ENCODE peak calls at places on chromosomes 3 and 15, in seven cellular contexts. C is skeletal muscle cell; A is breast epithelium; I is PC-9; M is Jurkat, Clone E6-1; P is HAP-1; E is A549. T is an unnamed sample.

GRCh38 chr15:95269247-95270155 is 1038.1 kb downstream of the MCTP2 start:
- DNase-seq in C (no peak), A (no peak), I (no peak), M (no peak), P (no peak), E (no peak), T (no peak)

GRCh38 chr3:68151359-68151758 is 496.9 kb upstream of the SUCLG2 start:
- DNase-seq in C (no peak), A (no peak), I (no peak), M (no peak), P (no peak), E (no peak), T (no peak)

GRCh38 chr15:85689729-85690128 is 105.0 kb downstream of the KLHL25 start:
- DNase-seq in C (peak), A (peak), I (no peak), M (peak), P (no peak), E (no peak), T (peak)

GRCh38 chr3:190005343-190006113 is 115.2 kb downstream of the P3H2 start:
- DNase-seq in C (no peak), A (no peak), I (no peak), M (no peak), P (no peak), E (no peak), T (no peak)

GRCh38 chr3:125622381-125622788 is 27.1 kb upstream of the OSBPL11 start:
- DNase-seq in C (no peak), A (no peak), I (no peak), M (no peak), P (no peak), E (no peak), T (no peak)

GRCh38 chr15:74036271-74037170 is 42.0 kb downstream of the PML start:
- DNase-seq in C (peak), A (no peak), I (no peak), M (no peak), P (peak), E (peak), T (no peak)

GRCh38 chr3:10015476-10015904 is 10.7 kb upstream of the FANCD2 start:
- DNase-seq in C (peak), A (peak), I (peak), M (no peak), P (no peak), E (no peak), T (no peak)

GRCh38 chr3:39191103-39191502 is 1.3 kb downstream of the XIRP1 start:
- DNase-seq in C (no peak), A (no peak), I (no peak), M (no peak), P (no peak), E (no peak), T (no peak)

GRCh38 chr3:69305011-69305410 is 80.9 kb downstream of the FRMD4B start:
- DNase-seq in C (no peak), A (no peak), I (peak), M (no peak), P (no peak), E (no peak), T (peak)

GRCh38 chr3:66593978-66594377 is 93.2 kb upstream of the LRIG1 start:
- DNase-seq in C (peak), A (no peak), I (peak), M (no peak), P (no peak), E (peak), T (no peak)

GRCh38 chr15:74725845-74726773 is 781 bp upstream of the CYP1A1 start:
- DNase-seq in C (no peak), A (no peak), I (no peak), M (no peak), P (peak), E (peak), T (peak)

GRCh38 chr15:40545457-40545856 is 19.4 kb downstream of the CCDC32 start:
- DNase-seq in C (no peak), A (no peak), I (no peak), M (no peak), P (no peak), E (no peak), T (peak)

GRCh38 chr3:177960722-177961121 is 575.5 kb upstream of the KCNMB2 start:
- DNase-seq in C (no peak), A (no peak), I (no peak), M (no peak), P (no peak), E (no peak), T (no peak)

GRCh38 chr3:126837773-126838172 is 133.7 kb downstream of the CHCHD6 start:
- DNase-seq in C (no peak), A (no peak), I (no peak), M (no peak), P (no peak), E (no peak), T (no peak)

GRCh38 chr3:44993471-44994205 is 17.6 kb downstream of the EXOSC7 start:
- DNase-seq in C (no peak), A (no peak), I (peak), M (no peak), P (no peak), E (peak), T (no peak)

GRCh38 chr3:133089906-133090305 is 51.7 kb downstream of the TMEM108 start:
- DNase-seq in C (no peak), A (no peak), I (no peak), M (no peak), P (no peak), E (no peak), T (peak)

GRCh38 chr3:44918087-44918486 is 43.7 kb downstream of the TGM4 start:
- DNase-seq in C (no peak), A (no peak), I (no peak), M (no peak), P (no peak), E (no peak), T (no peak)

GRCh38 chr3:69485489-69485888 is 99.6 kb upstream of the FRMD4B start:
- DNase-seq in C (no peak), A (no peak), I (no peak), M (no peak), P (no peak), E (no peak), T (no peak)

GRCh38 chr3:196063456-196063855 is 18.4 kb downstream of the TFRC start:
- DNase-seq in C (no peak), A (no peak), I (no peak), M (no peak), P (no peak), E (no peak), T (no peak)

GRCh38 chr3:29932662-29933316 is 651.9 kb downstream of the RBMS3 start:
- DNase-seq in C (no peak), A (no peak), I (no peak), M (no peak), P (peak), E (no peak), T (no peak)

GRCh38 chr15:88401972-88402656 is 65.1 kb downstream of the MRPL46 start:
- DNase-seq in C (no peak), A (no peak), I (no peak), M (peak), P (no peak), E (no peak), T (peak)

GRCh38 chr3:38454179-38454883 is 641 bp downstream of the ACVR2B start:
- DNase-seq in C (no peak), A (peak), I (no peak), M (no peak), P (peak), E (peak), T (peak)

GRCh38 chr15:99439524-99439835 is 126.3 kb upstream of the MEF2A start:
- DNase-seq in C (no peak), A (no peak), I (no peak), M (no peak), P (peak), E (no peak), T (no peak)

GRCh38 chr15:39079296-39079834 is 501.5 kb upstream of the THBS1 start:
- DNase-seq in C (peak), A (no peak), I (no peak), M (no peak), P (no peak), E (peak), T (no peak)

GRCh38 chr3:40719660-40720287 is 195.0 kb downstream of the ZNF621 start:
- DNase-seq in C (no peak), A (peak), I (no peak), M (peak), P (peak), E (no peak), T (peak)

GRCh38 chr15:66876731-66877545 is 174.9 kb downstream of the SMAD6 start:
- DNase-seq in C (no peak), A (no peak), I (no peak), M (no peak), P (peak), E (no peak), T (no peak)

GRCh38 chr3:27484002-27484844 is at the start of gene SLC4A7:
- DNase-seq in C (peak), A (peak), I (peak), M (peak), P (peak), E (peak), T (peak)

GRCh38 chr3:37458162-37458895 is 283.9 kb upstream of the LRRFIP2 start:
- DNase-seq in C (no peak), A (no peak), I (no peak), M (no peak), P (no peak), E (no peak), T (no peak)

GRCh38 chr3:187264051-187264450 is 27.5 kb downstream of the MASP1 start:
- DNase-seq in C (no peak), A (no peak), I (peak), M (no peak), P (no peak), E (peak), T (no peak)

GRCh38 chr3:13308406-13308805 is 111.7 kb downstream of the NUP210 start:
- DNase-seq in C (no peak), A (no peak), I (peak), M (peak), P (peak), E (peak), T (peak)

GRCh38 chr3:31077021-31077601 is 182.7 kb upstream of the GADL1 start:
- DNase-seq in C (peak), A (no peak), I (peak), M (no peak), P (no peak), E (peak), T (peak)

GRCh38 chr3:72814308-72814707 is 33.9 kb downstream of the SHQ1 start:
- DNase-seq in C (no peak), A (no peak), I (no peak), M (no peak), P (no peak), E (no peak), T (peak)

GRCh38 chr3:72812201-72812600 is 36.0 kb downstream of the SHQ1 start:
- DNase-seq in C (no peak), A (no peak), I (no peak), M (no peak), P (no peak), E (no peak), T (no peak)

GRCh38 chr3:72810659-72811434 is 37.4 kb downstream of the SHQ1 start:
- DNase-seq in C (no peak), A (no peak), I (no peak), M (no peak), P (no peak), E (no peak), T (no peak)

GRCh38 chr3:72811551-72811950 is 36.7 kb downstream of the SHQ1 start:
- DNase-seq in C (no peak), A (no peak), I (no peak), M (no peak), P (no peak), E (no peak), T (no peak)

GRCh38 chr3:72810063-72810462 is 38.2 kb downstream of the SHQ1 start:
- DNase-seq in C (no peak), A (no peak), I (no peak), M (no peak), P (no peak), E (no peak), T (no peak)
- H3K4me3 ChIP-seq in C (no peak), A (no peak), I (no peak), M (no peak), P (no peak), E (no peak), T (no peak)

DNA sequence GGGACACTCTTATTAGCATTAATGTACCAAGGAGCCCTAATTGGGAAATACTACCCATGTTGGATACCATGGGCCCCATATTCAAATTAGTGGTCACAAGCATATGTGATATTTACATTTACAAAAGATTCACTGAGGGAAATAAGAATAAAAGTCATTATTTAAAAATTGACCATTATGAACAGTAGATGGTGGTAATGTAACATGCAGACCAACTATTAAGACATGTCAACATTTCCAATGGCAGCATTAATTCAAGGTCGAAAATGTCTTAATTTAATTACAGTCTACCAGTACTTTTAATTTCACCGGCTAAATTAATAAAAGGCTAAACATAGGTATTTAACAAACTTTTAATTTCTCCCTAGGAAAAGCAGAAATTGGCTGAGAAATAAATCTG is 26.3 kb downstream of the NEK11 start:
- DNase-seq in C (no peak), A (no peak), I (no peak), M (no peak), P (no peak), E (no peak), T (peak)
- H3K4me3 ChIP-seq in C (no peak), A (no peak), I (no peak), M (no peak), P (no peak), E (no peak), T (no peak)

GRCh38 chr3:46110701-46111493 is 83.6 kb upstream of the XCR1 start:
- DNase-seq in C (peak), A (peak), I (peak), M (no peak), P (no peak), E (no peak), T (peak)

GRCh38 chr3:46112984-46113383 is 85.7 kb upstream of the XCR1 start:
- DNase-seq in C (no peak), A (no peak), I (no peak), M (no peak), P (no peak), E (no peak), T (no peak)

GRCh38 chr3:46107682-46108081 is 80.4 kb upstream of the XCR1 start:
- DNase-seq in C (no peak), A (no peak), I (no peak), M (peak), P (no peak), E (no peak), T (no peak)

GRCh38 chr3:46112296-46112695 is 85.0 kb upstream of the XCR1 start:
- DNase-seq in C (no peak), A (no peak), I (peak), M (no peak), P (no peak), E (no peak), T (no peak)

GRCh38 chr3:46109635-46110005 is 82.3 kb upstream of the XCR1 start:
- DNase-seq in C (no peak), A (no peak), I (no peak), M (no peak), P (no peak), E (no peak), T (no peak)
- H3K4me3 ChIP-seq in C (no peak), A (no peak), I (no peak), M (no peak), P (no peak), E (no peak), T (no peak)

GRCh38 chr3:172101107-172101506 is 61.7 kb downstream of the FNDC3B start:
- DNase-seq in C (no peak), A (no peak), I (no peak), M (peak), P (no peak), E (no peak), T (peak)

GRCh38 chr3:172103724-172104123 is 64.3 kb downstream of the FNDC3B start:
- DNase-seq in C (peak), A (no peak), I (peak), M (no peak), P (no peak), E (no peak), T (peak)

GRCh38 chr3:172102123-172102882 is 62.9 kb downstream of the FNDC3B start:
- DNase-seq in C (no peak), A (no peak), I (no peak), M (peak), P (no peak), E (no peak), T (peak)

GRCh38 chr3:172104471-172105072 is 65.2 kb downstream of the FNDC3B start:
- DNase-seq in C (no peak), A (no peak), I (no peak), M (no peak), P (no peak), E (no peak), T (peak)

DNA sequence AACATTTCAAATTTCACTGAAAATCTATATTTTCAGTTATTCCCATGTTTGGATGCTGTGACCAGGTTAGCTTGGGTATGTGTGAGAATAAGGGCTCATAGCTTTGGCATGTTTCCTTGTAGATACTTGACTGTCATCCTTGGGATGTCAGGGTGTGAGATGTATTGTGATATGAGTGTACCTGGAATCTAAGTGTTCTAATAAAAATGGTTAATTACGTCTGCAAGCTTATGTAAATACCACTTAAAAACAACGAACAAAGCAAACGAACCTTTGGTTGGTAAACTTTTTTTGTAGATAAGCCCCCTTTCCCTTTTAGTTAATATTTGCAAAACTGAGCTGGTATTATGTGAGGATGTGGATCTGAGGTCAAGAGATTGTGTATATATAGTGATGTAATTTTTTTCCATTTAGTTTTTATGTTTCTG is 63.5 kb downstream of the FNDC3B start:
- DNase-seq in C (no peak), A (no peak), I (no peak), M (no peak), P (no peak), E (no peak), T (no peak)
- H3K4me3 ChIP-seq in C (no peak), A (no peak), I (no peak), M (no peak), P (no peak), E (no peak), T (no peak)

GRCh38 chr3:158097141-158097540 is 9.1 kb downstream of the SHOX2 start:
- DNase-seq in C (no peak), A (no peak), I (no peak), M (no peak), P (no peak), E (no peak), T (no peak)
- H3K4me3 ChIP-seq in C (no peak), A (no peak), I (peak), M (no peak), P (no peak), E (peak), T (peak)

GRCh38 chr15:78879517-78880241 is 7.0 kb downstream of the MORF4L1 start:
- DNase-seq in C (no peak), A (no peak), I (no peak), M (no peak), P (peak), E (no peak), T (no peak)
- H3K4me3 ChIP-seq in C (no peak), A (no peak), I (no peak), M (no peak), P (peak), E (no peak), T (no peak)

GRCh38 chr3:171784387-171784786 is 25.9 kb downstream of the PLD1 start:
- DNase-seq in C (no peak), A (no peak), I (no peak), M (no peak), P (no peak), E (no peak), T (no peak)

GRCh38 chr3:171783626-171784025 is 26.7 kb downstream of the PLD1 start:
- DNase-seq in C (no peak), A (no peak), I (no peak), M (no peak), P (no peak), E (no peak), T (no peak)

GRCh38 chr3:171783086-171783485 is 27.2 kb downstream of the PLD1 start:
- DNase-seq in C (no peak), A (no peak), I (no peak), M (no peak), P (no peak), E (no peak), T (no peak)

GRCh38 chr3:171786997-171787396 is 23.3 kb downstream of the PLD1 start:
- DNase-seq in C (no peak), A (no peak), I (no peak), M (no peak), P (no peak), E (no peak), T (no peak)

GRCh38 chr3:171784937-171785336 is 25.3 kb downstream of the PLD1 start:
- DNase-seq in C (no peak), A (no peak), I (no peak), M (no peak), P (no peak), E (no peak), T (no peak)
- H3K4me3 ChIP-seq in C (no peak), A (no peak), I (no peak), M (no peak), P (no peak), E (no peak), T (no peak)